ENCODE peak calls at places on chromosome 18, in nine cellular contexts. O, Y, F, I, L, A, S, U and R are unnamed samples.
A peak's percentile ranks its signal among the peaks of the same experiment; 100 is the strongest.

GRCh38 chr18:25099838-25100393 is 252.1 kb downstream of the ZNF521 start:
- DNase-seq in A (peak; percentile 10), U (no peak), Y (no peak), I (peak; percentile 49), F (no peak), O (no peak), S (no peak), L (no peak), R (peak; percentile 69)

GRCh38 chr18:9898792-9899549 is 13.2 kb downstream of the TXNDC2 start:
- DNase-seq in F (no peak), L (no peak), O (no peak), S (peak; percentile 62), Y (no peak), U (no peak), A (no peak), I (no peak), R (peak; percentile 39)

GRCh38 chr18:62802523-62802922 is 87.2 kb downstream of the PHLPP1 start:
- DNase-seq in S (no peak), L (no peak), O (no peak), I (peak; percentile 22), A (no peak), U (no peak), Y (no peak), F (no peak), R (no peak)

GRCh38 chr18:23897293-23897692 is 117.3 kb upstream of the TTC39C start:
- DNase-seq in U (no peak), Y (no peak), A (no peak), O (no peak), F (no peak), L (no peak), I (no peak), S (no peak), R (no peak)

GRCh38 chr18:78153362-78153761 is 826.3 kb upstream of the SALL3 start:
- DNase-seq in I (no peak), O (no peak), S (no peak), L (no peak), A (no peak), Y (no peak), F (no peak), U (no peak), R (no peak)

GRCh38 chr18:13909541-13909940 is 5.8 kb downstream of the MC2R start:
- DNase-seq in S (no peak), U (no peak), O (no peak), F (no peak), I (no peak), A (no peak), L (no peak), Y (no peak), R (no peak)

GRCh38 chr18:78561757-78562445 is 417.7 kb upstream of the SALL3 start:
- DNase-seq in A (no peak), L (no peak), U (no peak), O (no peak), Y (no peak), S (no peak), F (no peak), I (peak; percentile 1), R (no peak)

GRCh38 chr18:22108674-22109073 is 60.7 kb upstream of the GATA6 start:
- DNase-seq in L (no peak), F (no peak), U (no peak), Y (no peak), A (no peak), I (peak; percentile 5), O (no peak), S (no peak), R (no peak)

GRCh38 chr18:21187886-21188285 is 54.1 kb upstream of the GREB1L start:
- DNase-seq in O (no peak), I (no peak), L (no peak), U (no peak), Y (no peak), F (no peak), A (no peak), S (no peak), R (no peak)

GRCh38 chr18:22378672-22379282 is 38.9 kb downstream of the CTAGE1 start:
- DNase-seq in Y (no peak), U (no peak), O (no peak), A (peak; percentile 5), F (no peak), L (no peak), I (peak; percentile 11), S (no peak), R (peak; percentile 11)

GRCh38 chr18:23115683-23116096 is 19.6 kb upstream of the CABLES1 start:
- DNase-seq in S (peak; percentile 98), A (no peak), O (no peak), Y (no peak), L (no peak), U (peak; percentile 95), I (peak; percentile 95), F (no peak), R (peak; percentile 96)

GRCh38 chr18:13295894-13296293 is 77.3 kb downstream of the LDLRAD4 start:
- DNase-seq in O (no peak), L (no peak), F (no peak), S (no peak), A (no peak), Y (no peak), I (no peak), U (no peak), R (no peak)

GRCh38 chr18:46939337-46939963 is 22.0 kb downstream of the KATNAL2 start:
- DNase-seq in I (peak; percentile 56), Y (no peak), A (no peak), L (no peak), U (peak; percentile 51), O (no peak), S (no peak), F (no peak), R (peak; percentile 24)

GRCh38 chr18:70981400-70982140 is 692.7 kb downstream of the SOCS6 start:
- DNase-seq in U (no peak), A (no peak), O (no peak), I (no peak), L (no peak), F (no peak), S (no peak), Y (no peak), R (no peak)

GRCh38 chr18:61589724-61590065 is 256.5 kb downstream of the CDH20 start:
- DNase-seq in S (no peak), L (no peak), F (no peak), O (peak; percentile 42), Y (no peak), U (no peak), A (no peak), I (peak; percentile 77), R (peak; percentile 64)

GRCh38 chr18:76426738-76427305 is 68.2 kb downstream of the ZNF516 start:
- DNase-seq in Y (peak; percentile 59), F (no peak), A (peak; percentile 78), S (no peak), I (no peak), O (peak; percentile 73), L (no peak), U (no peak), R (no peak)

GRCh38 chr18:25164837-25165791 is 186.9 kb downstream of the ZNF521 start:
- DNase-seq in F (peak; percentile 46), S (peak; percentile 1), L (no peak), O (no peak), Y (no peak), I (peak; percentile 57), A (no peak), U (peak; percentile 38), R (peak; percentile 27)

GRCh38 chr18:48452863-48453323 is 43.7 kb upstream of the ZBTB7C start:
- DNase-seq in F (no peak), L (no peak), Y (no peak), A (no peak), I (peak; percentile 19), U (no peak), S (no peak), O (no peak), R (no peak)

GRCh38 chr18:74331404-74331803 is 15.8 kb downstream of the C18orf63 start:
- DNase-seq in U (peak; percentile 5), I (peak; percentile 29), S (no peak), Y (no peak), A (no peak), L (no peak), F (no peak), O (no peak), R (peak; percentile 51)

GRCh38 chr18:26777316-26778053 is 88.0 kb downstream of the AQP4 start:
- DNase-seq in I (peak; percentile 33), U (no peak), A (no peak), S (no peak), O (no peak), F (no peak), L (no peak), Y (no peak), R (no peak)

GRCh38 chr18:26772691-26773090 is 92.8 kb downstream of the AQP4 start:
- DNase-seq in F (no peak), U (no peak), O (no peak), Y (no peak), A (no peak), I (no peak), S (no peak), L (no peak), R (no peak)

GRCh38 chr18:26768388-26768787 is 97.1 kb downstream of the AQP4 start:
- DNase-seq in Y (no peak), O (no peak), L (no peak), S (no peak), I (no peak), A (no peak), F (no peak), U (no peak), R (no peak)

GRCh38 chr18:26771524-26771923 is 94.0 kb downstream of the AQP4 start:
- DNase-seq in F (no peak), O (no peak), L (no peak), A (peak; percentile 21), I (no peak), S (no peak), Y (no peak), U (no peak), R (no peak)
- TF ChIP-seq CTCF in F (peak; percentile 45), O (no peak), L (peak; percentile 24), A (peak; percentile 66), I (peak; percentile 31), S (peak; percentile 43), Y (no peak), U (peak; percentile 31), R (peak; percentile 51)

GRCh38 chr18:49768051-49768391 is 45.3 kb downstream of the ACAA2 start:
- DNase-seq in L (no peak), Y (peak; percentile 61), I (peak; percentile 80), A (peak; percentile 85), U (no peak), S (no peak), F (no peak), O (peak; percentile 34), R (peak; percentile 52)
- TF ChIP-seq CTCF in L (peak; percentile 54), Y (peak; percentile 48), I (peak; percentile 91), A (peak; percentile 91), U (peak; percentile 73), S (peak; percentile 95), F (peak; percentile 49), O (peak; percentile 12), R (peak; percentile 90)

DNA sequence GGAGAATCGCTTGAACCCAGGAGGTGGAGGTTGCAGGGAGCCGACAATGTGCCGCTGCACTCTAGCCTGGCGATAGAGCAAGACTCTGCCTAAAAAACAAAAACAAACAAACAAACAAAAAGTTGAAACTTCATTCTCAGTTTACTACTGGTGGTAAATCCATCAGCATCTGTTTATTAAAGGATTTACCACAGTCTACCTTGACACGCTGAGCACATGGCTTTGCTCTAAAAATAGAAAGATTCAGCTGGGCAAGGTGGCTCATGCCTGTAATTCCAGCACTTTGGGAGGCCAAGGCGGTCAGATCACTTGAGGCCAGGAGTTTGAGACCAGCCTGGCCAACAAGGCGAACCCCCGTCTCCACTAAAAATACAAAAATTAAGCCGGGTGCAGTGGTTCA is 201.3 kb downstream of the TGIF1 start:
- DNase-seq in S (no peak), Y (no peak), O (no peak), L (no peak), U (no peak), A (no peak), F (no peak), I (no peak), R (no peak)
- TF ChIP-seq CTCF in S (no peak), Y (no peak), O (no peak), L (no peak), U (no peak), A (no peak), F (no peak), I (no peak), R (no peak)

GRCh38 chr18:65439184-65439583 is 311.6 kb upstream of the CDH7 start:
- DNase-seq in S (no peak), L (no peak), A (no peak), U (no peak), I (peak; percentile 0), F (no peak), Y (no peak), O (no peak), R (no peak)
- TF ChIP-seq CTCF in S (peak; percentile 13), L (no peak), A (no peak), U (no peak), I (peak; percentile 6), F (no peak), Y (no peak), O (no peak), R (no peak)